ENCODE peak calls at places on chromosome 15, in four cellular contexts. One of them, this sample, is unnamed.
A peak's percentile ranks its signal among the peaks of the same experiment; 100 is the strongest.

GRCh38 chr15:48905870-48906269 is 27.9 kb downstream of the EID1 start:
- DNase-seq in transverse colon: no peak
- DNase-seq in heart right ventricle: no peak
- DNase-seq in CD8-positive, alpha-beta T cell: no peak
- DNase-seq in this sample: no peak

GRCh38 chr15:25727867-25728600 is 135.1 kb downstream of the ATP10A start:
- DNase-seq in heart right ventricle: no peak
- DNase-seq in CD8-positive, alpha-beta T cell: no peak
- DNase-seq in transverse colon: no peak
- DNase-seq in this sample: no peak

GRCh38 chr15:67794832-67795574 is 30.3 kb upstream of the SKOR1 start:
- DNase-seq in heart right ventricle: no peak
- DNase-seq in CD8-positive, alpha-beta T cell: no peak
- DNase-seq in transverse colon: no peak
- DNase-seq in this sample: no peak

GRCh38 chr15:88476635-88477038 is 9.1 kb downstream of the MRPS11 start:
- DNase-seq in heart right ventricle: no peak
- DNase-seq in CD8-positive, alpha-beta T cell: no peak
- DNase-seq in transverse colon: no peak
- DNase-seq in this sample: peak; percentile 23

GRCh38 chr15:79140846-79141570 is 50.4 kb upstream of the RASGRF1 start:
- DNase-seq in heart right ventricle: no peak
- DNase-seq in transverse colon: no peak
- DNase-seq in CD8-positive, alpha-beta T cell: no peak
- DNase-seq in this sample: no peak

GRCh38 chr15:83422090-83422489 is 25.1 kb upstream of the SH3GL3 start:
- DNase-seq in transverse colon: no peak
- DNase-seq in heart right ventricle: no peak
- DNase-seq in CD8-positive, alpha-beta T cell: no peak
- DNase-seq in this sample: no peak

GRCh38 chr15:25422021-25422420 is 16.8 kb downstream of the UBE3A start:
- DNase-seq in heart right ventricle: no peak
- DNase-seq in transverse colon: no peak
- DNase-seq in CD8-positive, alpha-beta T cell: no peak
- DNase-seq in this sample: no peak

GRCh38 chr15:79680721-79681120 is 216.1 kb downstream of the MTHFS start:
- DNase-seq in heart right ventricle: no peak
- DNase-seq in CD8-positive, alpha-beta T cell: no peak
- DNase-seq in transverse colon: no peak
- DNase-seq in this sample: peak; percentile 46

GRCh38 chr15:90618330-90619136 is 88.8 kb downstream of the CRTC3 start:
- DNase-seq in transverse colon: no peak
- DNase-seq in CD8-positive, alpha-beta T cell: no peak
- DNase-seq in heart right ventricle: no peak
- DNase-seq in this sample: peak; percentile 11

GRCh38 chr15:29283371-29283770 is 13.7 kb upstream of the NSMCE3 start:
- DNase-seq in CD8-positive, alpha-beta T cell: no peak
- DNase-seq in heart right ventricle: no peak
- DNase-seq in transverse colon: no peak
- DNase-seq in this sample: no peak

GRCh38 chr15:81336568-81336967 is 12.6 kb upstream of the STARD5 start:
- DNase-seq in CD8-positive, alpha-beta T cell: no peak
- DNase-seq in transverse colon: no peak
- DNase-seq in heart right ventricle: no peak
- DNase-seq in this sample: no peak

GRCh38 chr15:89770041-89770440 is 6.1 kb upstream of the MESP2 start:
- DNase-seq in CD8-positive, alpha-beta T cell: no peak
- DNase-seq in heart right ventricle: no peak
- DNase-seq in transverse colon: no peak
- DNase-seq in this sample: no peak

GRCh38 chr15:62769604-62770003 is 272.9 kb upstream of the TPM1 start:
- DNase-seq in CD8-positive, alpha-beta T cell: no peak
- DNase-seq in transverse colon: no peak
- DNase-seq in heart right ventricle: no peak
- DNase-seq in this sample: no peak

GRCh38 chr15:40927497-40928346 is 1.4 kb upstream of the DLL4 start:
- DNase-seq in transverse colon: peak; percentile 44
- DNase-seq in heart right ventricle: no peak
- DNase-seq in CD8-positive, alpha-beta T cell: no peak
- DNase-seq in this sample: no peak

GRCh38 chr15:31027948-31028586 is 36.6 kb upstream of the MTMR10 start:
- DNase-seq in transverse colon: no peak
- DNase-seq in CD8-positive, alpha-beta T cell: no peak
- DNase-seq in heart right ventricle: no peak
- DNase-seq in this sample: no peak

GRCh38 chr15:69903476-69904295 is 194.0 kb downstream of the TLE3 start:
- DNase-seq in heart right ventricle: no peak
- DNase-seq in CD8-positive, alpha-beta T cell: no peak
- DNase-seq in transverse colon: no peak
- DNase-seq in this sample: no peak

GRCh38 chr15:51801391-51801835 is 28.0 kb upstream of the TMOD3 start:
- DNase-seq in CD8-positive, alpha-beta T cell: no peak
- DNase-seq in heart right ventricle: peak; percentile 54
- DNase-seq in transverse colon: no peak
- DNase-seq in this sample: no peak

GRCh38 chr15:69414702-69415161 is 583 bp downstream of the KIF23 start:
- DNase-seq in heart right ventricle: peak; percentile 23
- DNase-seq in transverse colon: peak; percentile 20
- DNase-seq in CD8-positive, alpha-beta T cell: no peak
- DNase-seq in this sample: peak; percentile 86

GRCh38 chr15:58361291-58361759 is 70.5 kb upstream of the LIPC start:
- DNase-seq in CD8-positive, alpha-beta T cell: no peak
- DNase-seq in heart right ventricle: no peak
- DNase-seq in transverse colon: no peak
- DNase-seq in this sample: peak; percentile 97

GRCh38 chr15:26889298-26889898 is 22.5 kb downstream of the GABRA5 start:
- DNase-seq in heart right ventricle: no peak
- DNase-seq in transverse colon: peak; percentile 52
- DNase-seq in CD8-positive, alpha-beta T cell: no peak
- DNase-seq in this sample: peak; percentile 34

GRCh38 chr15:92576597-92577200 is 78.9 kb downstream of the FAM174B start:
- DNase-seq in heart right ventricle: no peak
- DNase-seq in transverse colon: no peak
- DNase-seq in CD8-positive, alpha-beta T cell: no peak
- DNase-seq in this sample: no peak

DNA sequence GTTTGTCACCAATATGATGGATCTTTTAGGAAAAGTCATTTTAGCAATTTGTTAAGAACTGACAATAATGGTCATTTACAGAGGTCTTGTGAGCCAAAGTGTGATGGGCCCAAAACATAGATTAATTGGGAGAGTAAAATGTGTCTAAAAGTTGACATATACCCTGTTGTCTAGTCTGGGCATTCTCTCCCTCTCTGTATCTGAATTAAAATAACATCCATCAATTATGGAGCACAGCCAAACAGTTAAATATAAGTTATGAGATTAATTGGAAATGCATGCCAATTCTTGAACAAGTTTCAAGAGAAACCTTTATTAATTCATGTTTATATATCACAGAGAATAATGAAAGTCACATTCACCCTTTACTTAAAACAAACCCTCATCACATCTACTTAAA is 13.6 kb upstream of the NANOGP8 start:
- DNase-seq in transverse colon: no peak
- DNase-seq in CD8-positive, alpha-beta T cell: no peak
- DNase-seq in heart right ventricle: no peak
- DNase-seq in this sample: no peak
- H3K27ac ChIP-seq in transverse colon: no peak overlapping the region
- H3K27ac ChIP-seq in CD8-positive, alpha-beta T cell: no peak overlapping the region
- H3K27ac ChIP-seq in heart right ventricle: no peak overlapping the region
- H3K27ac ChIP-seq in this sample: no peak overlapping the region

GRCh38 chr15:56739964-56740640 is 6.8 kb upstream of the ZNF280D start:
- DNase-seq in heart right ventricle: no peak
- DNase-seq in CD8-positive, alpha-beta T cell: no peak
- DNase-seq in transverse colon: no peak
- DNase-seq in this sample: no peak
- TF ChIP-seq CTCF in heart right ventricle: no peak
- TF ChIP-seq CTCF in CD8-positive, alpha-beta T cell: no peak
- TF ChIP-seq CTCF in transverse colon: no peak
- TF ChIP-seq CTCF in this sample: peak; percentile 10

GRCh38 chr15:56240390-56240789 is 3.3 kb downstream of the RFX7 start:
- DNase-seq in CD8-positive, alpha-beta T cell: no peak
- DNase-seq in transverse colon: no peak
- DNase-seq in heart right ventricle: no peak
- DNase-seq in this sample: no peak

GRCh38 chr15:56243117-56243773 is 434 bp downstream of the RFX7 start:
- DNase-seq in CD8-positive, alpha-beta T cell: peak; percentile 54
- DNase-seq in heart right ventricle: peak; percentile 50
- DNase-seq in transverse colon: peak; percentile 49
- DNase-seq in this sample: no peak

GRCh38 chr15:56242576-56243116 is 1.0 kb downstream of the RFX7 start:
- DNase-seq in CD8-positive, alpha-beta T cell: no peak
- DNase-seq in transverse colon: no peak
- DNase-seq in heart right ventricle: no peak
- DNase-seq in this sample: no peak

GRCh38 chr15:56243774-56244236 is at the start of gene RFX7:
- DNase-seq in heart right ventricle: peak; percentile 80
- DNase-seq in transverse colon: peak; percentile 82
- DNase-seq in CD8-positive, alpha-beta T cell: peak; percentile 79
- DNase-seq in this sample: peak; percentile 26

DNA sequence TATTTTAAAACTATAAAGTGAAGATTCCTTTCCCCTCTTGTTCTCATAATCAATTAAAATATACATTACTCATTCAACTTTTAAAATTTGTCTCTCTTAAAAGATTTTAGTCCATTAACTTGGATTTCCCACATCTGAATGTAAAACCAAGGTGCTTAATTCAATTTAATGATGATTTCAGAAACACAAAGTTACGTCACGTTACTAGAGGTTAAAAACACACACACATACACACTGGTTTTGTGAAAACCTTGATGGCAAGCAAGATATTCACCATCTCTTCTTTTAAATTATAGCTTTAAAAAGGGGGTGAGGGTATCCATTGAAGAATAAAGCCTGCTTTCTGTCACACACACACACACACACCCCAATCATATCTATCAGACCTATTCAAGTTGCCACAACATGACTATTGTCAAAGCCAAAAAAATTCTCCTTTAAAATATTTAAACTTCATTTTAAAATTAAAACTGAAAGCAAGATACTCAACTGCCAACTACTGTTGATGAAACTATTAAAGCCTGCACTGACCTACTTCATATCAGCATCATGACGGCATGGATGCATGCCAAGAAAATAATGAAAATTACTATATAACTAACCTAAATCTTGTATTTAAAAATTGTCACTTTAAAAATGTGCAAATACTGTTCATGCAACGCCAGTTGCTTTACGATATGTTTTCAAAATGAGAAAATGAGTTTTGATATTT is 2.1 kb downstream of the RFX7 start:
- DNase-seq in heart right ventricle: no peak
- DNase-seq in CD8-positive, alpha-beta T cell: no peak
- DNase-seq in transverse colon: no peak
- DNase-seq in this sample: no peak
- H3K27ac ChIP-seq in heart right ventricle: no peak overlapping the region
- H3K27ac ChIP-seq in CD8-positive, alpha-beta T cell: no peak overlapping the region
- H3K27ac ChIP-seq in transverse colon: no peak overlapping the region
- H3K27ac ChIP-seq in this sample: no peak overlapping the region

GRCh38 chr15:98850991-98851776 is 156.4 kb downstream of the PGPEP1L start:
- DNase-seq in transverse colon: peak; percentile 82
- DNase-seq in heart right ventricle: peak; percentile 71
- DNase-seq in CD8-positive, alpha-beta T cell: peak; percentile 75
- DNase-seq in this sample: no peak
- TF ChIP-seq CTCF in transverse colon: peak; percentile 77
- TF ChIP-seq CTCF in heart right ventricle: peak; percentile 60
- TF ChIP-seq CTCF in CD8-positive, alpha-beta T cell: peak; percentile 68
- TF ChIP-seq CTCF in this sample: peak; percentile 87

GRCh38 chr15:57357796-57358195 is 18.5 kb upstream of the CGNL1 start:
- DNase-seq in heart right ventricle: no peak
- DNase-seq in CD8-positive, alpha-beta T cell: no peak
- DNase-seq in transverse colon: no peak
- DNase-seq in this sample: no peak

GRCh38 chr15:57354436-57355123 is 21.7 kb upstream of the CGNL1 start:
- DNase-seq in transverse colon: no peak
- DNase-seq in heart right ventricle: no peak
- DNase-seq in CD8-positive, alpha-beta T cell: no peak
- DNase-seq in this sample: no peak

GRCh38 chr15:57356636-57357035 is 19.7 kb upstream of the CGNL1 start:
- DNase-seq in transverse colon: no peak
- DNase-seq in heart right ventricle: no peak
- DNase-seq in CD8-positive, alpha-beta T cell: no peak
- DNase-seq in this sample: no peak

GRCh38 chr15:57355259-57355658 is 21.0 kb upstream of the CGNL1 start:
- DNase-seq in CD8-positive, alpha-beta T cell: no peak
- DNase-seq in transverse colon: no peak
- DNase-seq in heart right ventricle: no peak
- DNase-seq in this sample: no peak

DNA sequence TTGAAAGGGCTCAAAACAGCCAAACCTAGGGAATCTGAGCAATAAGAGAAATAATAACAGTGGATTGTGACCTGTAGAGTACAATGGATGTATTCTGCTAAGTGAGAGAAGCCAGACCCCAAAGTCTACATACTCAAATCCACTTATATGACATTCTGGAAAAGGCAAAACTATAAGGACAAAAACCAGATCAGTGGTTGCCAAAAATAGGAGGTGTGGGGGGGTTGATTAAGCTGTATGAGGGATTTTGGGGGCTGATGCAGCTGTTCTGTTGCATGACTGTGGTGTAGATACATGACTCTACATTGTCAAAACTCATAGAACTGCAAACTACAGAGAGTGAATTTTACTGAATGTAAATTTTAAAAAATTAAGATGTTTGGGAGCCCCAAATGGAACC is 20.1 kb upstream of the CGNL1 start:
- DNase-seq in CD8-positive, alpha-beta T cell: no peak
- DNase-seq in heart right ventricle: no peak
- DNase-seq in transverse colon: no peak
- DNase-seq in this sample: no peak
- H3K27ac ChIP-seq in CD8-positive, alpha-beta T cell: no peak overlapping the region
- H3K27ac ChIP-seq in heart right ventricle: no peak overlapping the region
- H3K27ac ChIP-seq in transverse colon: no peak overlapping the region
- H3K27ac ChIP-seq in this sample: no peak overlapping the region

DNA sequence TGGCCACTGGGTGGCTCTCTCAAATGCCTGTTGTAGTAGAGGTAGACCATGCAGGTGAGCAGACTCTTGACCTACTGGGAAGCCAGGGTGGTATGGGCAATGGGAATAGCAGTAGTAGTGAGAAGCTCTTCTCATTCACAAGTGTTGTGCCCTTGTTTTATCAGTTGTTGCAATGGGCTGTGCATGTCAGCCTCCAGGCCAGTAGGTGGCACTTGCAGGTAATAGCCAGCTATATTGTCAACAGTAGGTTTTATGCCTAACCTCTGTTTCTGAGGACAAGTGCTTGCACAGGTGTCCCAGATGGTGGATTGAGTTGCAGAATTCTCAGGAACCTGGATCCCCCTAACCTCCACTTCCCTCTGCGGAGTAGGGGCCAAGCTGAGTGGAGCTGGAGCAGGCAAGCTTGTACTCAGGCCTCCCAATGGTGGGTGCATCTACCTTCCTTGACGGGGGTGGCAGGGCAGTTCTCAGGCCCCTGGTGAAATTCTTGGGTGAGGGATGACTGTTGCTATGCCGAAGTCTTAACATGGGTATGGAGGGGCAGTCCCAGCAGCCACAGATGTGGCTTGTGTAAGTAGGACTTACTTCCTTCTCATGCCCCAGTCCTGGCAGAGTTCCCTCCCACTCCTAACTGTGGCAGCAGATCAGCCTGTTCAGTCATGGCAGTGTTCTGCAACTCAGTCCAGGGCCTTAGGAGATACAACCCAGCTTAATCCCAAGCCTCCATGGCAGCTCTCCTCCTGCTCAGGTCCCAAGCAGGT is 104.3 kb downstream of the NEO1 start:
- DNase-seq in transverse colon: no peak
- DNase-seq in heart right ventricle: no peak
- DNase-seq in CD8-positive, alpha-beta T cell: no peak
- DNase-seq in this sample: no peak
- TF ChIP-seq CTCF in transverse colon: no peak
- TF ChIP-seq CTCF in heart right ventricle: no peak
- TF ChIP-seq CTCF in CD8-positive, alpha-beta T cell: no peak
- TF ChIP-seq CTCF in this sample: no peak

GRCh38 chr15:65863106-65863505 is 6.2 kb upstream of the RAB11A start:
- DNase-seq in CD8-positive, alpha-beta T cell: no peak
- DNase-seq in transverse colon: no peak
- DNase-seq in heart right ventricle: no peak
- DNase-seq in this sample: no peak
- H3K27ac ChIP-seq in CD8-positive, alpha-beta T cell: no peak overlapping the region
- H3K27ac ChIP-seq in transverse colon: no peak overlapping the region
- H3K27ac ChIP-seq in heart right ventricle: no peak overlapping the region
- H3K27ac ChIP-seq in this sample: no peak overlapping the region